ENCODE peak calls at places on chromosomes 3 and 15, in eight cellular contexts. X, P, I, T, K, E, U and A are unnamed samples.

GRCh38 chr15:59622289-59622688 is 10.7 kb downstream of the GCNT3 start:
- DNase-seq in T (no peak), P (peak; percentile 96), X (peak; percentile 79), I (no peak), K (no peak), E (peak; percentile 84), U (peak; percentile 31), A (no peak)

GRCh38 chr3:10505050-10505790 is at the start of gene ATP2B2:
- DNase-seq in T (no peak), I (no peak), E (no peak), P (peak; percentile 22), K (no peak), X (no peak), U (no peak), A (no peak)

GRCh38 chr3:14988988-14989394 is 41.6 kb downstream of the NR2C2 start:
- DNase-seq in T (no peak), K (no peak), I (no peak), X (peak; percentile 26), E (peak; percentile 41), P (peak; percentile 19), U (no peak), A (no peak)

GRCh38 chr3:77254967-77255831 is 215.3 kb downstream of the ROBO2 start:
- DNase-seq in K (peak; percentile 61), P (peak; percentile 6), X (peak; percentile 54), E (peak; percentile 16), T (no peak), I (no peak), U (peak; percentile 25), A (peak; percentile 66)

GRCh38 chr3:36944641-36945270 is at the start of gene TRANK1:
- DNase-seq in T (peak; percentile 88), E (peak; percentile 71), X (no peak), I (peak; percentile 89), K (peak; percentile 75), P (peak; percentile 18), U (peak; percentile 77), A (peak; percentile 74)

GRCh38 chr15:39801641-39802309 is 19.1 kb upstream of the FSIP1 start:
- DNase-seq in X (peak; percentile 36), K (no peak), T (no peak), P (peak; percentile 31), U (peak; percentile 25), E (peak; percentile 53), I (no peak), A (no peak)

GRCh38 chr15:28960979-28961378 is 75.2 kb downstream of the APBA2 start:
- DNase-seq in E (no peak), I (no peak), U (no peak), X (no peak), K (no peak), P (peak; percentile 48), T (no peak), A (no peak)

GRCh38 chr3:27349832-27350231 is 19.4 kb downstream of the NEK10 start:
- DNase-seq in I (no peak), K (no peak), T (no peak), X (no peak), E (no peak), P (no peak), U (no peak), A (no peak)

GRCh38 chr3:194051554-194052175 is 84.3 kb upstream of the HES1 start:
- DNase-seq in T (no peak), P (no peak), K (no peak), U (no peak), I (no peak), X (no peak), E (peak; percentile 56), A (no peak)

GRCh38 chr3:124799676-124800075 is 69.4 kb downstream of the UMPS start:
- DNase-seq in E (no peak), K (no peak), P (no peak), X (no peak), T (no peak), U (no peak), I (no peak), A (no peak)

GRCh38 chr3:149670742-149671492 is 13.1 kb upstream of the WWTR1 start:
- DNase-seq in U (no peak), I (no peak), K (no peak), X (peak; percentile 47), P (no peak), E (no peak), T (no peak), A (no peak)

GRCh38 chr3:47013231-47013630 is 33.8 kb downstream of the NBEAL2 start:
- DNase-seq in E (no peak), K (no peak), T (no peak), X (no peak), I (no peak), P (no peak), U (no peak), A (no peak)

GRCh38 chr3:155026999-155027591 is 53.0 kb upstream of the MME start:
- DNase-seq in K (no peak), E (peak; percentile 10), X (no peak), T (no peak), I (no peak), P (no peak), U (no peak), A (no peak)

GRCh38 chr15:32909431-32909830 is 191.6 kb downstream of the GREM1 start:
- DNase-seq in K (no peak), X (no peak), T (no peak), P (no peak), E (no peak), I (no peak), U (no peak), A (no peak)

GRCh38 chr3:157107644-157108133 is 52.3 kb downstream of the CCNL1 start:
- DNase-seq in K (no peak), X (no peak), E (no peak), U (no peak), P (no peak), I (no peak), T (no peak), A (no peak)

GRCh38 chr15:63189955-63190691 is 717 bp downstream of the RAB8B start:
- DNase-seq in E (no peak), I (no peak), X (no peak), U (no peak), T (no peak), K (no peak), P (no peak), A (no peak)

GRCh38 chr3:3080309-3080708 is 29.9 kb downstream of the IL5RA start:
- DNase-seq in U (no peak), P (no peak), T (no peak), K (no peak), X (no peak), I (no peak), E (no peak), A (no peak)

GRCh38 chr3:119149484-119149883 is 3.5 kb downstream of the TEX55 start:
- DNase-seq in K (no peak), I (no peak), X (no peak), T (no peak), E (no peak), P (no peak), U (no peak), A (no peak)

GRCh38 chr3:181838940-181839914 is 127.5 kb downstream of the SOX2 start:
- DNase-seq in K (no peak), U (no peak), I (no peak), T (no peak), E (no peak), P (no peak), X (no peak), A (no peak)

DNA sequence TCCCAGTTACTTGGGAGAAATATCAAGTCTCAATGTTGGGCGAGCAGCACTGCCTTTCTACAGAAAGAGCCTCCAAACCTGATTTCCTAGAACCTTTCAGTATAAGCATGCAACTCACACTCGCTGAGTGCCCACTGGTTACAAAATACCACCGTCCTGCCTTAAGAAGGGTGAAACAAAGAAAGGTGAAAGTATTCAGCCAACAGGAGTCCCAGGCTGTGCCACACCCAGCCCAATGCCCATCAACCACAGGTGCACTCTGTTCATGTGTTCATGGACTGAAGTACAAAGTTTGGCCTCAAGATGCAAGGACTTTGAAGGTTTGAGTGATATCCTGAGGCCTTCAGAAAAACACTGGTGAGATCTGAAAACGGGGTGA is 34.0 kb downstream of the IL17RD start:
- DNase-seq in P (no peak), E (no peak), X (no peak), U (no peak), I (no peak), T (no peak), K (no peak), A (no peak)
- H3K4me1 ChIP-seq in P (no peaks in the 10 kb centered on the region), E (no peaks in the 10 kb centered on the region), X (no peaks in the 10 kb centered on the region), U (no peaks in the 10 kb centered on the region), I (peaks cover 45% of the 10 kb centered on the region), T (peaks cover 9% of the 10 kb centered on the region), K (peaks cover 11% of the 10 kb centered on the region), A (peaks cover 37% of the 10 kb centered on the region)

GRCh38 chr3:32571192-32571485 is 481 bp upstream of the DYNC1LI1 start:
- DNase-seq in T (no peak), I (no peak), K (no peak), U (no peak), X (no peak), P (no peak), E (no peak), A (no peak)
- TF ChIP-seq POLR2A in T (no peak), I (no peak), K (no peak), U (no peak), X (no peak), P (no peak), E (no peak), A (no peak)

GRCh38 chr15:101174152-101174920 is 77.5 kb downstream of the CHSY1 start:
- DNase-seq in T (peak; percentile 73), E (no peak), P (no peak), I (no peak), U (no peak), K (no peak), X (no peak), A (no peak)

GRCh38 chr15:101173233-101174119 is 78.4 kb downstream of the CHSY1 start:
- DNase-seq in E (no peak), P (no peak), X (no peak), K (no peak), T (peak; percentile 56), I (no peak), U (no peak), A (no peak)

GRCh38 chr15:101172421-101173097 is 79.3 kb downstream of the CHSY1 start:
- DNase-seq in U (no peak), T (peak; percentile 53), E (no peak), P (no peak), X (no peak), I (no peak), K (no peak), A (no peak)

GRCh38 chr15:101176625-101177024 is 75.2 kb downstream of the CHSY1 start:
- DNase-seq in K (no peak), U (peak; percentile 40), I (no peak), X (peak; percentile 39), T (no peak), P (no peak), E (no peak), A (no peak)

GRCh38 chr15:101175396-101175795 is 76.5 kb downstream of the CHSY1 start:
- DNase-seq in P (no peak), I (no peak), X (no peak), K (no peak), T (no peak), U (peak; percentile 51), E (no peak), A (no peak)
- TF ChIP-seq EP300 in P (no peak), I (no peak), X (no peak), K (no peak), T (no peak), U (no peak), E (no peak), A (peak; percentile 39)

GRCh38 chr3:122714269-122714668 is 33.6 kb downstream of the PARP14 start:
- DNase-seq in K (no peak), P (no peak), X (no peak), T (no peak), E (no peak), U (no peak), I (no peak), A (no peak)

GRCh38 chr3:122719273-122719921 is 38.8 kb downstream of the PARP14 start:
- DNase-seq in T (no peak), I (no peak), E (no peak), X (no peak), K (no peak), U (no peak), P (no peak), A (no peak)

GRCh38 chr3:122716667-122717066 is 36.0 kb downstream of the PARP14 start:
- DNase-seq in P (no peak), T (no peak), E (no peak), K (no peak), I (no peak), U (no peak), X (no peak), A (no peak)
- H3K4me1 ChIP-seq in P (no peaks in the 10 kb centered on the region), T (no peaks in the 10 kb centered on the region), E (no peaks in the 10 kb centered on the region), K (no peaks in the 10 kb centered on the region), I (no peaks in the 10 kb centered on the region), U (no peaks in the 10 kb centered on the region), X (no peaks in the 10 kb centered on the region), A (no peaks in the 10 kb centered on the region)